ENCODE peak calls at places on chromosomes 3 and 15, in seven cellular contexts. H is HCT116, N is kidney, Z is mammary epithelial cell, S is A673, U is choroid plexus epithelial cell, P is ascending aorta. O is an unnamed sample.

GRCh38 chr3:152835311-152836102 is 576 bp downstream of the P2RY1 start:
- DNase-seq in H (no peak), N (peak; percentile 88), Z (peak; percentile 52), S (peak; percentile 82), U (peak; percentile 66), P (peak; percentile 75), O (peak; percentile 67)

GRCh38 chr3:131020122-131020693 is 6.4 kb downstream of the ASTE1 start:
- DNase-seq in H (no peak), N (no peak), Z (no peak), S (no peak), U (no peak), P (no peak), O (no peak)

GRCh38 chr3:46538803-46539442 is 27.2 kb downstream of the LRRC2 start:
- DNase-seq in H (no peak), N (peak; percentile 87), Z (no peak), S (peak; percentile 44), U (peak; percentile 38), P (peak; percentile 78), O (no peak)

GRCh38 chr15:85620321-85621044 is 174.2 kb downstream of the KLHL25 start:
- DNase-seq in H (no peak), N (no peak), Z (peak; percentile 40), S (no peak), U (peak; percentile 61), P (peak; percentile 73), O (peak; percentile 62)

GRCh38 chr15:100730655-100731240 is 128.4 kb downstream of the ASB7 start:
- DNase-seq in H (no peak), N (no peak), Z (no peak), S (no peak), U (no peak), P (no peak), O (no peak)

GRCh38 chr3:138173769-138174420 is 826 bp downstream of the DBR1 start:
- DNase-seq in H (no peak), N (no peak), Z (no peak), S (no peak), U (peak; percentile 10), P (no peak), O (peak; percentile 3)

GRCh38 chr3:49899815-49900214 is 3.9 kb downstream of the MST1R start:
- DNase-seq in H (no peak), N (no peak), Z (no peak), S (peak; percentile 53), U (peak; percentile 43), P (no peak), O (peak; percentile 25)

GRCh38 chr3:23992051-23992628 is 47.1 kb downstream of the NR1D2 start:
- DNase-seq in H (no peak), N (no peak), Z (peak; percentile 12), S (peak; percentile 99), U (peak; percentile 55), P (no peak), O (peak; percentile 79)

GRCh38 chr3:139521811-139522210 is 17.7 kb downstream of the RBP1 start:
- DNase-seq in H (no peak), N (no peak), Z (no peak), S (no peak), U (no peak), P (no peak), O (no peak)

GRCh38 chr3:149377408-149378111 is at the start of gene TM4SF1:
- DNase-seq in H (no peak), N (peak; percentile 86), Z (peak; percentile 100), S (no peak), U (peak; percentile 88), P (peak; percentile 92), O (peak; percentile 99)

GRCh38 chr3:52800079-52800478 is 5.5 kb downstream of the ITIH3 start:
- DNase-seq in H (no peak), N (no peak), Z (no peak), S (no peak), U (peak; percentile 45), P (no peak), O (no peak)

GRCh38 chr15:71115567-71116351 is 488 bp downstream of the THSD4 start:
- DNase-seq in H (no peak), N (peak; percentile 80), Z (peak; percentile 60), S (peak; percentile 31), U (peak; percentile 69), P (peak; percentile 72), O (peak; percentile 67)

GRCh38 chr3:133293397-133294107 is 106.3 kb upstream of the BFSP2 start:
- DNase-seq in H (no peak), N (no peak), Z (no peak), S (no peak), U (no peak), P (no peak), O (no peak)

GRCh38 chr15:32657198-32657886 is 15.8 kb downstream of the SCG5 start:
- DNase-seq in H (no peak), N (no peak), Z (peak; percentile 69), S (no peak), U (peak; percentile 66), P (no peak), O (peak; percentile 76)

GRCh38 chr3:43286886-43287301 is 554 bp downstream of the SNRK start:
- DNase-seq in H (no peak), N (no peak), Z (peak; percentile 27), S (peak; percentile 6), U (no peak), P (no peak), O (peak; percentile 18)

DNA sequence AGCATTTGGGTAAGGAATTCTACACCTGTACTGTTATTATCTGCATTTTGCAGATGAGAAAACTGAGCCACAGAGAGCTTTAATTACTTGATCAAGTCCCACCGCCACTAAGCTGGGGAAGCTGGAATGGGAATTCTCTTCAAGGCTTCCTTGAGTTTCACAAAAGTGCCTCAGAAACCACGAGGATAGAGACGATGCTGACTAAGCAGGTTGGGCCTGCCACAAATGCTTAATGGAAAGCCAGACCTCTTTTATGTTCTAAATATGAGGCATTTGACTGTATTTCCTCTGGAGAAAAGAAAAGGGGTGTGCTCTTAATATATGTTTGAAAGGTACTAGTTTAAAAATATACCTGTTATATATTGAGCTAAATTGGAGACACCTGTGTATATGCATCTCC is 34.7 kb downstream of the ADAMTS9 start:
- DNase-seq in H (no peak), N (no peak), Z (no peak), S (no peak), U (no peak), P (no peak), O (no peak)
- TF ChIP-seq CTCF in H (no peak), N (no peak), Z (no peak), S (no peak), U (no peak), P (no peak), O (no peak)

DNA sequence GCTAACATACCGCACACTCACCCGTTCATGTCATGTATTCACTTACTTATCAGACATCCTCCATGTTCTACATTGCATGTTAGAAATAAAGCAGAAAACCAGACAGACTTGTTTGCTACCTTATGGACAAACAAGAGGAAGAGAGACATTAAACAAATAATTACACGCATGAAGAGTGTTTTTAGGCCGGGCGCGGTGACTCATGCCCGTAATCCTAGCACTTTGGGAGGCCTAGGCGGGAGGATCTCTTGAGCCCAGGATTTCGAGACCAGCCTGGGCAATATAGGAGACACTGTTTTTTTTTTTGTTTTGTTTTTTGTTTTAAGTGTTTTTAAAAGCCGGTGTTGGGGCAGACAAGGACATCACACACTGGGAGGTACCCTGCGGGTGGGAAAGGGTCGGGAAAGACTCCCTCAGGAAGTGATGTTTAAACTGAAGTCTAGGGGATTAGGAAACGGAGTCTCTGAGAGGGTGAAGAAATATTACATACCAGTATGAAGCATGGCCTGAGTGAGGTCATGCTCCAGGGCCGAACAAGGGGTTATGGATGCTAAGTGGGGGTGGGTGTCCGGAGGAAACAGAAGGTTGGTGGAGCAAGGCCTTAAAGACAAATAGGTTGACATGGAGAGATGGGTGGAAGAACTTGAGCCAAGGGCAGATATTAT is 2.1 kb upstream of the USP3 start:
- DNase-seq in H (no peak), N (no peak), Z (no peak), S (peak; percentile 41), U (peak; percentile 81), P (no peak), O (peak; percentile 86)
- H3K4me3 ChIP-seq in H (peak overlapping the region; percentile 78), N (peak overlapping the region; percentile 90), Z (no peak overlapping the region), S (no peak overlapping the region), U (no peak overlapping the region), P (peak overlapping the region; percentile 53), O (no peak overlapping the region)

GRCh38 chr15:62124953-62125263 is 40.2 kb downstream of the C2CD4B start:
- DNase-seq in H (no peak), N (no peak), Z (no peak), S (no peak), U (no peak), P (no peak), O (no peak)

GRCh38 chr15:62128916-62129315 is 36.2 kb downstream of the C2CD4B start:
- DNase-seq in H (no peak), N (no peak), Z (no peak), S (no peak), U (no peak), P (no peak), O (no peak)

GRCh38 chr15:62126364-62126763 is 38.7 kb downstream of the C2CD4B start:
- DNase-seq in H (no peak), N (no peak), Z (no peak), S (no peak), U (no peak), P (no peak), O (no peak)

GRCh38 chr15:62124176-62124952 is 40.7 kb downstream of the C2CD4B start:
- DNase-seq in H (no peak), N (no peak), Z (no peak), S (peak; percentile 81), U (peak; percentile 59), P (no peak), O (peak; percentile 73)

GRCh38 chr15:62125763-62126162 is 39.3 kb downstream of the C2CD4B start:
- DNase-seq in H (peak; percentile 38), N (no peak), Z (peak; percentile 60), S (peak; percentile 76), U (peak; percentile 81), P (no peak), O (peak; percentile 64)
- TF ChIP-seq CTCF in H (peak; percentile 65), N (peak; percentile 55), Z (peak; percentile 67), S (peak; percentile 74), U (peak; percentile 79), P (peak; percentile 19), O (peak; percentile 45)

GRCh38 chr3:169134194-169134593 is 529.3 kb downstream of the MECOM start:
- DNase-seq in H (no peak), N (no peak), Z (no peak), S (no peak), U (no peak), P (no peak), O (no peak)

GRCh38 chr3:169133178-169134161 is 530.0 kb downstream of the MECOM start:
- DNase-seq in H (no peak), N (no peak), Z (no peak), S (peak; percentile 31), U (peak; percentile 62), P (no peak), O (peak; percentile 44)

GRCh38 chr3:169137943-169138342 is 525.6 kb downstream of the MECOM start:
- DNase-seq in H (no peak), N (no peak), Z (no peak), S (no peak), U (no peak), P (no peak), O (no peak)

GRCh38 chr3:169138849-169139416 is 524.6 kb downstream of the MECOM start:
- DNase-seq in H (no peak), N (no peak), Z (no peak), S (no peak), U (no peak), P (no peak), O (no peak)

DNA sequence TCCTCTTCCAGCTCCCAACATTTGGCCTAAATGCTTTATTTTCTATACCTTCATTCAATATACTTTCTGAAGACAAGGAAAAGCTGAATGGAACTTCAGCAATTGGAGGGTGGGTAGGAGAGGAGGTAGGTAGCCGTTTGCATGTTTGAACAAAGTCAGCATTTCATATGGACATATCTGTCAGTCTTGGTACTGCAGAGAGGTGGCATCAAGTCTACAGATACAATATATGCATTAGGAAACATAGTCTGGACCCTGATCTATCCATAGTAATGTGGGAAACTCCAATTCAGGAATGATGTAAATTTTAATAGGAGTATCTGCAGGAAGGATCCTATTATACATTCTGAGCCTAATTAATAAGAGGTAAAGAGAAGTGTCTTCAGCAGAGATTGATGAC is 526.4 kb downstream of the MECOM start:
- DNase-seq in H (no peak), N (no peak), Z (no peak), S (no peak), U (no peak), P (no peak), O (no peak)
- H3K4me3 ChIP-seq in H (no peak overlapping the region), N (no peak overlapping the region), Z (no peak overlapping the region), S (no peak overlapping the region), U (no peak overlapping the region), P (no peak overlapping the region), O (no peak overlapping the region)

O was measured in epithelial cell of esophagus.